ENCODE peak calls at places on chromosomes 11 and 22, in five cellular contexts. One of them, this sample, is unnamed.

GRCh38 chr11:128779036-128779435 is 85.2 kb downstream of the FLI1 start:
- DNase-seq in NCI-H2171: no peak
- DNase-seq in amniotic stem cell: no peak
- DNase-seq in activated T-helper 1 cell treated with Interleukin-2 at 50 U/mL for 16 hours: no peak
- DNase-seq in T-helper 2 cell: no peak
- DNase-seq in this sample: no peak

GRCh38 chr11:66327171-66328035 is 8.8 kb downstream of the RIN1 start:
- DNase-seq in NCI-H2171: no peak
- DNase-seq in amniotic stem cell: peak
- DNase-seq in activated T-helper 1 cell treated with Interleukin-2 at 50 U/mL for 16 hours: no peak
- DNase-seq in T-helper 2 cell: no peak
- DNase-seq in this sample: no peak

GRCh38 chr11:69918231-69918937 is 99.2 kb upstream of the FGF3 start:
- DNase-seq in NCI-H2171: no peak
- DNase-seq in amniotic stem cell: no peak
- DNase-seq in activated T-helper 1 cell treated with Interleukin-2 at 50 U/mL for 16 hours: no peak
- DNase-seq in T-helper 2 cell: no peak
- DNase-seq in this sample: no peak

GRCh38 chr11:134468081-134468668 is 56.1 kb upstream of the B3GAT1 start:
- DNase-seq in NCI-H2171: no peak
- DNase-seq in amniotic stem cell: no peak
- DNase-seq in activated T-helper 1 cell treated with Interleukin-2 at 50 U/mL for 16 hours: no peak
- DNase-seq in T-helper 2 cell: no peak
- DNase-seq in this sample: no peak

GRCh38 chr11:64117763-64118459 is 48.0 kb downstream of the MACROD1 start:
- DNase-seq in NCI-H2171: no peak
- DNase-seq in amniotic stem cell: no peak
- DNase-seq in activated T-helper 1 cell treated with Interleukin-2 at 50 U/mL for 16 hours: no peak
- DNase-seq in T-helper 2 cell: no peak
- DNase-seq in this sample: no peak

GRCh38 chr11:61976420-61976800 is 9.0 kb upstream of the FTH1 start:
- DNase-seq in NCI-H2171: no peak
- DNase-seq in amniotic stem cell: no peak
- DNase-seq in activated T-helper 1 cell treated with Interleukin-2 at 50 U/mL for 16 hours: no peak
- DNase-seq in T-helper 2 cell: no peak
- DNase-seq in this sample: no peak

GRCh38 chr11:68002943-68003845 is 703 bp downstream of the UNC93B1 start:
- DNase-seq in NCI-H2171: peak
- DNase-seq in amniotic stem cell: no peak
- DNase-seq in activated T-helper 1 cell treated with Interleukin-2 at 50 U/mL for 16 hours: peak
- DNase-seq in T-helper 2 cell: peak
- DNase-seq in this sample: no peak

GRCh38 chr11:1194231-1194976 is 28.5 kb upstream of the MUC5B start:
- DNase-seq in NCI-H2171: no peak
- DNase-seq in amniotic stem cell: no peak
- DNase-seq in activated T-helper 1 cell treated with Interleukin-2 at 50 U/mL for 16 hours: no peak
- DNase-seq in T-helper 2 cell: no peak
- DNase-seq in this sample: no peak

GRCh38 chr11:75554258-75555022 is 7.6 kb upstream of the SERPINH1 start:
- DNase-seq in NCI-H2171: peak
- DNase-seq in amniotic stem cell: peak
- DNase-seq in activated T-helper 1 cell treated with Interleukin-2 at 50 U/mL for 16 hours: no peak
- DNase-seq in T-helper 2 cell: no peak
- DNase-seq in this sample: peak

GRCh38 chr11:113022267-113022666 is 61.0 kb downstream of the NCAM1 start:
- DNase-seq in NCI-H2171: no peak
- DNase-seq in amniotic stem cell: no peak
- DNase-seq in activated T-helper 1 cell treated with Interleukin-2 at 50 U/mL for 16 hours: no peak
- DNase-seq in T-helper 2 cell: no peak
- DNase-seq in this sample: no peak

GRCh38 chr22:46009730-46010129 is 32.8 kb upstream of the WNT7B start:
- DNase-seq in NCI-H2171: no peak
- DNase-seq in amniotic stem cell: no peak
- DNase-seq in activated T-helper 1 cell treated with Interleukin-2 at 50 U/mL for 16 hours: no peak
- DNase-seq in T-helper 2 cell: no peak
- DNase-seq in this sample: no peak

GRCh38 chr11:76214968-76215548 is 8.8 kb upstream of the WNT11 start:
- DNase-seq in NCI-H2171: no peak
- DNase-seq in amniotic stem cell: no peak
- DNase-seq in activated T-helper 1 cell treated with Interleukin-2 at 50 U/mL for 16 hours: no peak
- DNase-seq in T-helper 2 cell: no peak
- DNase-seq in this sample: no peak

GRCh38 chr11:3107608-3108182 is 50.5 kb upstream of the CARS1 start:
- DNase-seq in NCI-H2171: no peak
- DNase-seq in amniotic stem cell: no peak
- DNase-seq in activated T-helper 1 cell treated with Interleukin-2 at 50 U/mL for 16 hours: no peak
- DNase-seq in T-helper 2 cell: no peak
- DNase-seq in this sample: no peak

GRCh38 chr11:128208329-128209220 is 378.8 kb downstream of the ETS1 start:
- DNase-seq in NCI-H2171: no peak
- DNase-seq in amniotic stem cell: peak
- DNase-seq in activated T-helper 1 cell treated with Interleukin-2 at 50 U/mL for 16 hours: no peak
- DNase-seq in T-helper 2 cell: no peak
- DNase-seq in this sample: peak

GRCh38 chr22:49377306-49377705 is 450.4 kb downstream of the BRD1 start:
- DNase-seq in NCI-H2171: no peak
- DNase-seq in amniotic stem cell: no peak
- DNase-seq in activated T-helper 1 cell treated with Interleukin-2 at 50 U/mL for 16 hours: no peak
- DNase-seq in T-helper 2 cell: no peak
- DNase-seq in this sample: no peak

GRCh38 chr22:39530692-39531331 is 1.7 kb downstream of the RPS19BP1 start:
- DNase-seq in NCI-H2171: no peak
- DNase-seq in amniotic stem cell: no peak
- DNase-seq in activated T-helper 1 cell treated with Interleukin-2 at 50 U/mL for 16 hours: no peak
- DNase-seq in T-helper 2 cell: no peak
- DNase-seq in this sample: peak

GRCh38 chr11:44865866-44866272 is 84.8 kb downstream of the TP53I11 start:
- DNase-seq in NCI-H2171: no peak
- DNase-seq in amniotic stem cell: no peak
- DNase-seq in activated T-helper 1 cell treated with Interleukin-2 at 50 U/mL for 16 hours: no peak
- DNase-seq in T-helper 2 cell: no peak
- DNase-seq in this sample: peak

GRCh38 chr11:125063429-125064043 is 431 bp downstream of the SLC37A2 start:
- DNase-seq in NCI-H2171: no peak
- DNase-seq in amniotic stem cell: no peak
- DNase-seq in activated T-helper 1 cell treated with Interleukin-2 at 50 U/mL for 16 hours: no peak
- DNase-seq in T-helper 2 cell: no peak
- DNase-seq in this sample: no peak

GRCh38 chr11:27611946-27612455 is 88.3 kb downstream of the BDNF start:
- DNase-seq in NCI-H2171: no peak
- DNase-seq in amniotic stem cell: no peak
- DNase-seq in activated T-helper 1 cell treated with Interleukin-2 at 50 U/mL for 16 hours: no peak
- DNase-seq in T-helper 2 cell: no peak
- DNase-seq in this sample: no peak

GRCh38 chr11:133570376-133570775 is 38.1 kb upstream of the OPCML start:
- DNase-seq in NCI-H2171: no peak
- DNase-seq in amniotic stem cell: no peak
- DNase-seq in activated T-helper 1 cell treated with Interleukin-2 at 50 U/mL for 16 hours: no peak
- DNase-seq in T-helper 2 cell: no peak
- DNase-seq in this sample: no peak

GRCh38 chr11:121321614-121322243 is 29.2 kb downstream of the SC5D start:
- DNase-seq in NCI-H2171: no peak
- DNase-seq in amniotic stem cell: no peak
- DNase-seq in activated T-helper 1 cell treated with Interleukin-2 at 50 U/mL for 16 hours: no peak
- DNase-seq in T-helper 2 cell: no peak
- DNase-seq in this sample: peak

GRCh38 chr11:132134322-132134721 is 763.9 kb downstream of the NTM start:
- DNase-seq in NCI-H2171: no peak
- DNase-seq in amniotic stem cell: no peak
- DNase-seq in activated T-helper 1 cell treated with Interleukin-2 at 50 U/mL for 16 hours: no peak
- DNase-seq in T-helper 2 cell: no peak
- DNase-seq in this sample: no peak

GRCh38 chr11:10488121-10488580 is 33.1 kb downstream of the AMPD3 start:
- DNase-seq in NCI-H2171: no peak
- DNase-seq in amniotic stem cell: no peak
- DNase-seq in activated T-helper 1 cell treated with Interleukin-2 at 50 U/mL for 16 hours: no peak
- DNase-seq in T-helper 2 cell: no peak
- DNase-seq in this sample: no peak

GRCh38 chr11:28110839-28111235 is 2.6 kb downstream of the METTL15 start:
- DNase-seq in NCI-H2171: no peak
- DNase-seq in amniotic stem cell: no peak
- DNase-seq in activated T-helper 1 cell treated with Interleukin-2 at 50 U/mL for 16 hours: no peak
- DNase-seq in T-helper 2 cell: no peak
- DNase-seq in this sample: no peak